ENCODE peak calls at places on chromosomes 3 and 15, in ten cellular contexts. K is NCI-H345; Z is CD8-positive, alpha-beta memory T cell; D is foreskin fibroblast; S is adrenal gland; L is amniotic stem cell; V is nephron progenitor cell; E is HuH-7; F is GM23248; Q is SJSA1. B is an unnamed sample.

GRCh38 chr3:43153189-43154083 is 47.6 kb upstream of the POMGNT2 start:
- DNase-seq in L (no peak), Z (no peak), D (peak), S (peak), V (no peak), E (no peak), F (peak), K (no peak), Q (no peak), B (peak)

GRCh38 chr3:30686176-30686575 is 79.8 kb downstream of the TGFBR2 start:
- DNase-seq in S (no peak), K (no peak), Z (no peak), F (no peak), V (no peak), E (no peak), Q (no peak), D (no peak), L (no peak), B (no peak)

GRCh38 chr3:134446800-134447199 is 39.0 kb downstream of the ANAPC13 start:
- DNase-seq in E (no peak), F (peak), V (no peak), L (no peak), Q (no peak), Z (no peak), K (no peak), S (no peak), D (peak), B (peak)

GRCh38 chr3:55327131-55327920 is 159.8 kb downstream of the WNT5A start:
- DNase-seq in Q (no peak), V (no peak), E (no peak), S (no peak), D (peak), F (peak), L (no peak), K (no peak), Z (no peak), B (peak)

GRCh38 chr15:71136159-71137137 is 21.2 kb downstream of the THSD4 start:
- DNase-seq in Q (peak), Z (no peak), D (peak), K (no peak), S (no peak), E (no peak), L (peak), F (peak), V (no peak), B (peak)

GRCh38 chr15:28921336-28921735 is 35.6 kb downstream of the APBA2 start:
- DNase-seq in K (peak), V (no peak), E (no peak), D (no peak), L (no peak), S (no peak), Z (no peak), Q (no peak), F (no peak), B (no peak)

GRCh38 chr3:157502916-157503620 is at the start of gene VEPH1:
- DNase-seq in E (no peak), D (peak), V (peak), L (no peak), Z (no peak), F (no peak), S (peak), Q (no peak), K (no peak), B (no peak)

GRCh38 chr3:52237659-52238172 is 1.2 kb downstream of the TWF2 start:
- DNase-seq in F (peak), L (peak), Z (peak), V (no peak), D (peak), S (peak), Q (peak), E (no peak), K (no peak), B (peak)

B was measured in hepatic stellate cell.